ENCODE peak calls at places on chromosomes 7 and 10, in eight cellular contexts. R, Q, Y, S, T, G, Z and V are unnamed samples.

GRCh38 chr10:127797339-127797738 is 60.4 kb downstream of the FOXI2 start:
- DNase-seq in R (no peak), Q (no peak), G (no peak), S (peak; percentile 4), Y (no peak), T (no peak), Z (peak; percentile 0), V (no peak)

GRCh38 chr10:123254287-123254858 is 100.2 kb downstream of the BUB3 start:
- DNase-seq in S (no peak), Q (no peak), R (no peak), G (no peak), Z (no peak), T (no peak), Y (no peak), V (no peak)

GRCh38 chr10:65518379-65518778 is 1407.5 kb upstream of the LRRTM3 start:
- DNase-seq in G (no peak), Y (no peak), Q (peak; percentile 43), S (no peak), Z (no peak), R (no peak), T (no peak), V (no peak)

GRCh38 chr7:126185959-126186580 is 1066.7 kb downstream of the GRM8 start:
- DNase-seq in Q (no peak), Z (no peak), Y (no peak), R (no peak), G (no peak), T (no peak), S (peak; percentile 2), V (no peak)

GRCh38 chr10:97759157-97759980 is 12.4 kb downstream of the SFRP5 start:
- DNase-seq in G (peak; percentile 82), T (peak; percentile 79), Q (peak; percentile 62), S (peak; percentile 94), R (peak; percentile 34), Y (peak; percentile 48), Z (peak; percentile 74), V (peak; percentile 61)

GRCh38 chr7:6558837-6559236 is 7.6 kb upstream of the GRID2IP start:
- DNase-seq in R (peak; percentile 69), Q (peak; percentile 50), Y (peak; percentile 28), T (no peak), G (no peak), S (peak; percentile 88), Z (peak; percentile 47), V (peak; percentile 53)

GRCh38 chr7:32335107-32335506 is 155.1 kb downstream of the LSM5 start:
- DNase-seq in T (no peak), R (no peak), Y (no peak), Z (peak; percentile 10), G (no peak), Q (peak; percentile 64), S (no peak), V (peak; percentile 37)

GRCh38 chr7:128790297-128791037 is 1.3 kb upstream of the CCDC136 start:
- DNase-seq in G (no peak), R (no peak), Y (no peak), Z (no peak), Q (no peak), S (peak; percentile 77), T (peak; percentile 50), V (no peak)

GRCh38 chr10:23158370-23158769 is 33.7 kb upstream of the PTF1A start:
- DNase-seq in Z (peak; percentile 73), G (no peak), Y (peak; percentile 37), S (peak; percentile 85), Q (peak; percentile 68), R (peak; percentile 7), T (no peak), V (peak; percentile 67)

GRCh38 chr7:135333196-135333595 is 99.6 kb downstream of the STRA8 start:
- DNase-seq in S (no peak), Z (peak; percentile 22), T (no peak), G (no peak), R (no peak), Y (no peak), Q (peak; percentile 71), V (peak; percentile 57)

GRCh38 chr7:128236924-128237586 is 4.0 kb upstream of the LEP start:
- DNase-seq in S (no peak), G (no peak), Q (peak; percentile 96), R (peak; percentile 97), T (no peak), Z (peak; percentile 68), Y (peak; percentile 44), V (peak; percentile 93)

GRCh38 chr10:43046288-43046991 is 30.4 kb upstream of the RET start:
- DNase-seq in Z (no peak), G (no peak), R (no peak), S (no peak), Q (no peak), Y (no peak), T (peak; percentile 4), V (no peak)

GRCh38 chr7:29478687-29479086 is 84.9 kb upstream of the PRR15 start:
- DNase-seq in Y (no peak), S (no peak), Z (no peak), R (no peak), T (no peak), Q (no peak), G (no peak), V (no peak)

GRCh38 chr7:41451826-41452225 is 251.1 kb downstream of the INHBA start:
- DNase-seq in Y (no peak), S (no peak), Q (peak; percentile 45), G (no peak), R (no peak), T (no peak), Z (no peak), V (peak; percentile 28)

GRCh38 chr10:44195120-44196007 is 189.5 kb downstream of the CXCL12 start:
- DNase-seq in T (peak; percentile 80), Z (peak; percentile 91), S (no peak), R (no peak), Q (peak; percentile 93), Y (no peak), G (no peak), V (peak; percentile 93)

GRCh38 chr10:73338801-73339368 is 19.8 kb downstream of the CFAP70 start:
- DNase-seq in G (no peak), T (no peak), R (no peak), Y (no peak), Q (peak; percentile 9), S (no peak), Z (no peak), V (no peak)

GRCh38 chr10:43258032-43258921 is 8.6 kb downstream of the RASGEF1A start:
- DNase-seq in Q (no peak), Y (no peak), G (no peak), T (peak; percentile 9), R (no peak), S (peak; percentile 17), Z (no peak), V (no peak)

GRCh38 chr10:110426294-110427153 is 71.2 kb upstream of the DUSP5 start:
- DNase-seq in Q (peak; percentile 93), S (no peak), R (peak; percentile 47), Z (peak; percentile 77), Y (no peak), T (peak; percentile 46), G (no peak), V (peak; percentile 90)
- H3K4me3 ChIP-seq in Q (no peak overlapping the region), S (no peak overlapping the region), R (no peak overlapping the region), Z (no peak overlapping the region), Y (no peak overlapping the region), T (no peak overlapping the region), G (no peak overlapping the region), V (no peak overlapping the region)

DNA sequence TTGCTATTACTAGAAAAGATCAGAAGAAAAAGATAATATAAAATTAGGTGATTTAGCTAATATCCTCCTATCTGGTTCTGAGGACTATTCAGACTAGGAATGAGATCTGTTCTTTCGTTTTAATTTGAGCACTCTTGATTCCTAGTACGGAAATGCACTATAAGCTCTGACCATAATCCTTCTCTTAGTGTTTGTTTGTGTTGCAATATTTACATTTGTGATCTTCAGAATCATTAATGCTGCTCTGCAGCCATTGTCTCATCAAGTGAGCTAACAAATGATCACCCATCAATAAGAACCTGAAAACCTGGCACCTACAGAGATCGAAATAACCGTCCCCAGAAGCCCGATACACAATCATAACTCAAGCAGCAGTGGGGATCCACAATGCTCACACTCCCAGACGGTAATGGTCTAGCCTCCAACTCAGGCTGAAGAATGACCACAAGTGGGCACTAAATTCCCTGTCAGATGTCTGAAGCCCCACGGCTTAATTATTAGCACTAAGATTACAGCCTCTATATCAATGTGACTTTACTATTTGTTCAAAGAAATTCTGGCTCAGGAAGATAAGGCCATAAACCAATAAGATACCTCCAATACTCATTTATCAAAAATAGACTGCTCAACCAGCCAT is 156.0 kb upstream of the NFE2L3 start:
- DNase-seq in Y (no peak), Z (no peak), G (no peak), R (no peak), Q (no peak), T (no peak), S (no peak), V (peak; percentile 2)
- TF ChIP-seq CTCF in Y (peak; percentile 48), Z (no peak), G (no peak), R (no peak), Q (no peak), T (no peak), S (peak; percentile 15), V (no peak)

GRCh38 chr7:47327698-47328391 is 254.1 kb downstream of the TNS3 start:
- DNase-seq in G (no peak), R (no peak), Z (peak; percentile 85), Y (peak; percentile 58), T (peak; percentile 92), S (peak; percentile 62), Q (peak; percentile 81), V (peak; percentile 75)
- H3K4me3 ChIP-seq in G (no peak overlapping the region), R (no peak overlapping the region), Z (peak overlapping the region; percentile 53), Y (no peak overlapping the region), T (peak overlapping the region; percentile 0), S (peak overlapping the region; percentile 6), Q (peak overlapping the region; percentile 57), V (peak overlapping the region; percentile 33)

GRCh38 chr10:70346155-70346554 is 36.3 kb downstream of the LRRC20 start:
- DNase-seq in S (no peak), Z (no peak), T (no peak), R (no peak), Q (no peak), Y (no peak), G (no peak), V (no peak)

GRCh38 chr10:70350501-70350900 is 31.9 kb downstream of the LRRC20 start:
- DNase-seq in S (no peak), R (no peak), Z (no peak), G (peak; percentile 44), T (no peak), Q (no peak), Y (no peak), V (no peak)

GRCh38 chr10:70347321-70347720 is 35.1 kb downstream of the LRRC20 start:
- DNase-seq in G (peak; percentile 27), Q (no peak), T (no peak), R (no peak), Y (no peak), S (no peak), Z (no peak), V (no peak)

GRCh38 chr10:70344144-70344543 is 38.3 kb downstream of the LRRC20 start:
- DNase-seq in T (no peak), Z (no peak), Q (no peak), Y (no peak), G (peak; percentile 1), S (no peak), R (no peak), V (no peak)

DNA sequence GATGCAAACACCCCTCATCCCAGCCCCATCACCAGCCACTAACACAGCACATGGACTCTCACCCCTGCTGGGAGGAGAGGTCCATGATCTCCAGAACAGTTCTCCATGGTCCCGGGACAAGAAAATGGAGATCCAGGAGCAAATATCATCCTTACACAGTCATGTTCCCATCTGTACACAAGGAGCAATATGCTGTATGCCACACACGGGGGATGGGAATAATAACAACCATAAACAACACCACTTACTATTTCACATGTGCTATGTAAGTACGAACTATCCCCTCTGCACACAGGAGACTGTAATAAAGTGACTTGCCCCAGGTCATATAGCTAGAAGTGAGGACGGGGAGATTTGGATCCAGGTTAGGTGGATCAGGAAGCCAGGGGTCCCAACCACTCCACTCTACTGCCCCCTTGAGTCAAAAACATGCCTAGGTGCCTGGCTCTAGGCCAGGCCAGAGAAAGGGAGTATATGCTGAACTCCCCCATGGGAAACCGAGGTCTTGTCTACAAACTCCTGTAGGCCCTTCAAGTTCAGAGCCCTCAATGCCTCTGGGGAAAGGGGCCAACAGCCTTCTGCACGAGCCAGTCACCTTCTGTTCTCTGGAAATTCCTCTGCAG is 34.1 kb downstream of the LRRC20 start:
- DNase-seq in Q (peak; percentile 48), R (peak; percentile 47), G (peak; percentile 38), T (peak; percentile 65), S (peak; percentile 60), Z (peak; percentile 43), Y (peak; percentile 42), V (peak; percentile 47)
- TF ChIP-seq CTCF in Q (peak; percentile 69), R (peak; percentile 63), G (peak; percentile 54), T (no peak), S (peak; percentile 68), Z (peak; percentile 72), Y (peak; percentile 67), V (peak; percentile 73)